ENCODE peak calls at places on chromosomes 7 and 10, in ten cellular contexts. L, W, N, J, X, A, M, I, P and D are unnamed samples.

GRCh38 chr10:123141791-123142700 is 5.9 kb upstream of the HMX2 start:
- DNase-seq in L (no peak), W (no peak), N (no peak), J (no peak), X (no peak), A (peak; percentile 40), M (no peak), I (no peak), P (no peak), D (no peak)

GRCh38 chr10:103888113-103888841 is 29.7 kb downstream of the STN1 start:
- DNase-seq in L (peak; percentile 72), W (peak; percentile 77), N (peak; percentile 77), J (peak; percentile 90), X (peak; percentile 92), A (peak; percentile 89), M (peak; percentile 91), I (peak; percentile 61), P (peak; percentile 25), D (peak; percentile 70)

GRCh38 chr7:32428546-32428945 is 61.6 kb downstream of the LSM5 start:
- DNase-seq in L (no peak), W (no peak), N (no peak), J (no peak), X (no peak), A (no peak), M (no peak), I (no peak), P (no peak), D (no peak)

GRCh38 chr10:10869592-10869991 is 148.1 kb upstream of the CELF2 start:
- DNase-seq in L (peak; percentile 1), W (no peak), N (no peak), J (no peak), X (no peak), A (no peak), M (no peak), I (no peak), P (no peak), D (no peak)

GRCh38 chr7:142787783-142788182 is 17.0 kb downstream of the PRSS2 start:
- DNase-seq in L (no peak), W (no peak), N (no peak), J (no peak), X (no peak), A (no peak), M (no peak), I (no peak), P (no peak), D (no peak)

GRCh38 chr7:34845666-34846361 is 187.8 kb downstream of the NPSR1 start:
- DNase-seq in L (no peak), W (peak; percentile 26), N (no peak), J (no peak), X (no peak), A (no peak), M (no peak), I (no peak), P (no peak), D (no peak)

GRCh38 chr10:71712572-71713134 is 6.9 kb downstream of the C10orf105 start:
- DNase-seq in L (no peak), W (no peak), N (no peak), J (no peak), X (no peak), A (no peak), M (no peak), I (no peak), P (no peak), D (no peak)

GRCh38 chr7:90256778-90257177 is 11.8 kb downstream of the CFAP69 start:
- DNase-seq in L (no peak), W (no peak), N (no peak), J (no peak), X (no peak), A (no peak), M (no peak), I (no peak), P (no peak), D (no peak)

GRCh38 chr10:118581340-118581739 is 14.1 kb downstream of the PRLHR start:
- DNase-seq in L (no peak), W (no peak), N (no peak), J (no peak), X (no peak), A (no peak), M (no peak), I (no peak), P (no peak), D (no peak)

GRCh38 chr7:90216771-90217170 is 5.2 kb downstream of the STEAP2 start:
- DNase-seq in L (no peak), W (no peak), N (no peak), J (peak; percentile 50), X (peak; percentile 28), A (no peak), M (no peak), I (no peak), P (no peak), D (no peak)

GRCh38 chr7:28142650-28143049 is 37.9 kb downstream of the JAZF1 start:
- DNase-seq in L (peak; percentile 49), W (no peak), N (no peak), J (no peak), X (no peak), A (no peak), M (no peak), I (no peak), P (no peak), D (no peak)

DNA sequence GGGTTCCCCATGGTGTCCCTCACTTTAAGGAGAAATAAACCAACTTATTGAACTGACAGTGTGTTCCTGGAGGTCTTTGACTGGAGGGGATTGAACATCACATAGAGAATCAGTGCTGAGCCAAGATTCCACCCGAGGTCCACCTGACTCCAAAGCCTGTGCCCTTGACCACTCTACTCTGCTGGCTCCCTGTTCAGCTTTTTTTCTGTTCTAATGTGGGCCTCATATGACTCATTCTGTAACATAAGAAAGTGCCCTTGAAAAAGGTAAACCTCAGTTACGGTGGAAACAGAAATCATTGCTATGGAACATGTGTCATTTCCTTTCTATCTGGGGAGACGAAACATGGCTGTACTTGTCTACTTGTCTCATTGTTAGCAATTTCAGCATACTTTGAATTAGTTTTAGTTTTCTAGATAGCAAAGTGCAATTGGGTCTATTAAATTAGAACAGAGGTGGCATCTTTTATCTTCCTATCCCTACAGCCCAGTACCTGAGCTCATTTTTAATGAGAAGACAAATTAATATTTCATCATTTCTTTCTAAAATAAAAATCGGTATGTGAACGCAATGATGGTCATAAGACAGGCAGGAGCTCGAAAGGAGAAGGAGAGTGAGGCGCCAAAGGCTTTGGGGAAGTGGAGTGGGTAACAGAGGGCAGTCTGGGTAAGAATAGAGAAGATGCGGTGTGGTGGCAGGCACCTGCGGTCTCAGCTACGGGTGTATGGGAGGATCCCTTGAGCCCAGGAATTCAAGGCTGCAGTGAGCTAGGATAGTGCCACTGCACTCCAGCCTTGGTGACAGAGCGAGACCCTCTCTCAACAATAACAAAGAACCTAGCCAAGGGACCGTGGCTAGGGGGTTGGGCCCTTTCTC is 1.5 kb downstream of the GSDME start:
- DNase-seq in L (peak; percentile 75), W (no peak), N (no peak), J (no peak), X (no peak), A (no peak), M (no peak), I (no peak), P (no peak), D (no peak)
- TF ChIP-seq POLR2A in L (no peak), W (no peak), N (no peak), J (no peak), X (no peak), A (no peak), M (no peak), I (no peak), P (peak; percentile 62), D (no peak)

GRCh38 chr7:55132890-55133551 is 114.2 kb downstream of the EGFR start:
- DNase-seq in L (peak; percentile 15), W (peak; percentile 91), N (peak; percentile 61), J (peak; percentile 65), X (no peak), A (peak; percentile 83), M (peak; percentile 56), I (peak; percentile 97), P (no peak), D (no peak)
- TF ChIP-seq POLR2A in L (no peak), W (no peak), N (no peak), J (no peak), X (no peak), A (no peak), M (no peak), I (no peak), P (no peak), D (no peak)

GRCh38 chr7:4951903-4952636 is 6.9 kb downstream of the MMD2 start:
- DNase-seq in L (peak; percentile 72), W (no peak), N (no peak), J (no peak), X (no peak), A (no peak), M (no peak), I (no peak), P (no peak), D (no peak)
- TF ChIP-seq POLR2A in L (no peak), W (no peak), N (no peak), J (no peak), X (no peak), A (no peak), M (no peak), I (no peak), P (no peak), D (no peak)

DNA sequence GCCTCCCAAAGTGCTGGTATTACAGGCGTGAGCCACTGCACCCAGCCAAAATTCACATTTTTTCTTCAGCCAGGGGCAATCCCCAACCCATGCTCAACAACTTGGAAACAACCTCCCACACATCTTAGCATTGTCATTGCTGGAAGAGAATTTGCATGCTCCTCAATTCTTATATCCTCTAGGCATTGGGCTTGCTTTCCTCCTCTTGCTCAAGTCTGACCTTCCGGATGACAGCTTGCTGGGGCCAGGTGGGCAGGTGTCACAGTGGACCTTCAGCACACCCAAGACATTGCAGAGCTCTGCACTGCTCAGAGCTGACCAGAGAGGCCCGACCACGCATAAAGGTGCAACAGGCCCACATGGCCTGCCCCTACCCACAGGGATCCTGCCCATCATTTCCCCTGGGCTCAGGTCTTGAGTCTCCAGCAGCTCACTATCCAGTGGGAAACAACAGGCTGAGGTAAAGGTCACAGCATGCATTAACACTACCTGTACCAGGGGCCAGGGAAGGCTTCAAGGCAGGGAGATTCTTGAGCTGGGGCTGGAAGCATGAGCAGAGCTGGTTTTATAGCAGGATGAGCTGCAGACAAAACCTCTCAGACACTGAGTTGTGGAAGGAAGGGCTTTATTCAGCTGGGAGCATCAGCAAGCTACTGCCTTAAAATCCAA is 6.8 kb upstream of the GPR15LG start:
- DNase-seq in L (no peak), W (no peak), N (no peak), J (no peak), X (no peak), A (no peak), M (no peak), I (no peak), P (no peak), D (no peak)
- TF ChIP-seq POLR2A in L (no peak), W (no peak), N (no peak), J (no peak), X (no peak), A (no peak), M (no peak), I (no peak), P (no peak), D (no peak)